ENCODE peak calls at places on chromosomes 3 and 15, in four cellular contexts. One of them, this sample, is unnamed.

GRCh38 chr3:159828542-159828943 is 160.1 kb upstream of the IL12A start:
- DNase-seq in CD8-positive, alpha-beta memory T cell: no peak
- DNase-seq in HS-5: no peak
- DNase-seq in heart right ventricle: no peak
- DNase-seq in this sample: no peak

GRCh38 chr3:183553263-183554026 is 2.1 kb downstream of the KLHL6 start:
- DNase-seq in HS-5: no peak
- DNase-seq in CD8-positive, alpha-beta memory T cell: no peak
- DNase-seq in heart right ventricle: no peak
- DNase-seq in this sample: no peak

GRCh38 chr15:52491460-52491859 is 37.2 kb downstream of the MYO5A start:
- DNase-seq in heart right ventricle: no peak
- DNase-seq in CD8-positive, alpha-beta memory T cell: no peak
- DNase-seq in HS-5: no peak
- DNase-seq in this sample: no peak

GRCh38 chr3:56193531-56193930 is 274.7 kb downstream of the ERC2 start:
- DNase-seq in CD8-positive, alpha-beta memory T cell: no peak
- DNase-seq in heart right ventricle: no peak
- DNase-seq in HS-5: no peak
- DNase-seq in this sample: no peak

GRCh38 chr3:11588338-11588737 is 55.4 kb downstream of the VGLL4 start:
- DNase-seq in HS-5: no peak
- DNase-seq in CD8-positive, alpha-beta memory T cell: no peak
- DNase-seq in heart right ventricle: no peak
- DNase-seq in this sample: no peak

GRCh38 chr3:23949784-23950183 is 4.7 kb downstream of the NR1D2 start:
- DNase-seq in CD8-positive, alpha-beta memory T cell: no peak
- DNase-seq in heart right ventricle: peak; percentile 58
- DNase-seq in HS-5: no peak
- DNase-seq in this sample: no peak

GRCh38 chr3:134755821-134756220 is 39.2 kb upstream of the EPHB1 start:
- DNase-seq in CD8-positive, alpha-beta memory T cell: no peak
- DNase-seq in HS-5: no peak
- DNase-seq in heart right ventricle: no peak
- DNase-seq in this sample: peak; percentile 79

GRCh38 chr3:182078314-182078713 is 366.6 kb downstream of the SOX2 start:
- DNase-seq in HS-5: no peak
- DNase-seq in heart right ventricle: no peak
- DNase-seq in CD8-positive, alpha-beta memory T cell: no peak
- DNase-seq in this sample: no peak

GRCh38 chr15:63042879-63043340 is 363 bp downstream of the TPM1 start:
- DNase-seq in heart right ventricle: no peak
- DNase-seq in HS-5: no peak
- DNase-seq in CD8-positive, alpha-beta memory T cell: no peak
- DNase-seq in this sample: no peak

GRCh38 chr3:47163023-47163989 is 607 bp downstream of the SETD2 start:
- DNase-seq in CD8-positive, alpha-beta memory T cell: peak; percentile 37
- DNase-seq in HS-5: peak; percentile 16
- DNase-seq in heart right ventricle: peak; percentile 40
- DNase-seq in this sample: no peak

GRCh38 chr15:88258021-88258641 is 1.6 kb upstream of the NTRK3 start:
- DNase-seq in HS-5: no peak
- DNase-seq in heart right ventricle: peak; percentile 37
- DNase-seq in CD8-positive, alpha-beta memory T cell: no peak
- DNase-seq in this sample: no peak

GRCh38 chr3:125651246-125651645 is 55.9 kb upstream of the OSBPL11 start:
- DNase-seq in heart right ventricle: no peak
- DNase-seq in CD8-positive, alpha-beta memory T cell: no peak
- DNase-seq in HS-5: peak; percentile 26
- DNase-seq in this sample: no peak

GRCh38 chr3:118075873-118076272 is 958.8 kb downstream of the IGSF11 start:
- DNase-seq in CD8-positive, alpha-beta memory T cell: no peak
- DNase-seq in heart right ventricle: no peak
- DNase-seq in HS-5: no peak
- DNase-seq in this sample: no peak

GRCh38 chr3:184241447-184242296 is 7.1 kb downstream of the ALG3 start:
- DNase-seq in CD8-positive, alpha-beta memory T cell: no peak
- DNase-seq in heart right ventricle: no peak
- DNase-seq in HS-5: no peak
- DNase-seq in this sample: no peak

GRCh38 chr3:55243686-55244085 is 243.4 kb downstream of the WNT5A start:
- DNase-seq in CD8-positive, alpha-beta memory T cell: no peak
- DNase-seq in heart right ventricle: no peak
- DNase-seq in HS-5: no peak
- DNase-seq in this sample: peak; percentile 37

GRCh38 chr15:50675524-50676144 is 11.0 kb downstream of the TRPM7 start:
- DNase-seq in CD8-positive, alpha-beta memory T cell: no peak
- DNase-seq in HS-5: no peak
- DNase-seq in heart right ventricle: no peak
- DNase-seq in this sample: no peak

GRCh38 chr3:123792473-123793201 is 91.5 kb downstream of the MYLK start:
- DNase-seq in heart right ventricle: no peak
- DNase-seq in CD8-positive, alpha-beta memory T cell: no peak
- DNase-seq in HS-5: no peak
- DNase-seq in this sample: peak; percentile 66

GRCh38 chr3:148748323-148748722 is 50.6 kb downstream of the AGTR1 start:
- DNase-seq in CD8-positive, alpha-beta memory T cell: no peak
- DNase-seq in heart right ventricle: no peak
- DNase-seq in HS-5: no peak
- DNase-seq in this sample: no peak

This sample was measured in esophagus muscularis mucosa.